ENCODE peak calls at places on chromosomes 3 and 15, in four cellular contexts. S is HepG2, L is GM12878, H is K562. Y is an unnamed sample.
A peak's percentile ranks its signal among the peaks of the same experiment; 100 is the strongest.

GRCh38 chr15:54582863-54583643 is 604.8 kb downstream of the UNC13C start:
- DNase-seq in H (no peak), L (peak; percentile 74), S (no peak), Y (no peak)

GRCh38 chr3:171116802-171117395 is 90.4 kb upstream of the SLC2A2 start:
- DNase-seq in L (no peak), H (no peak), S (no peak), Y (peak; percentile 28)

GRCh38 chr15:74835312-74835823 is 7.6 kb downstream of the ULK3 start:
- DNase-seq in H (peak; percentile 84), L (no peak), S (peak; percentile 70), Y (peak; percentile 96)

GRCh38 chr3:58487140-58487886 is 4.6 kb upstream of the KCTD6 start:
- DNase-seq in H (peak; percentile 44), S (no peak), L (no peak), Y (no peak)

GRCh38 chr15:39211108-39211979 is 369.5 kb upstream of the THBS1 start:
- DNase-seq in L (no peak), H (no peak), S (peak; percentile 86), Y (no peak)

GRCh38 chr3:126424039-126424717 is 29.5 kb downstream of the CFAP100 start:
- DNase-seq in H (no peak), L (no peak), S (no peak), Y (no peak)

GRCh38 chr15:79953951-79954444 is 17.0 kb downstream of the BCL2A1 start:
- DNase-seq in S (no peak), H (no peak), L (no peak), Y (no peak)

GRCh38 chr3:149004622-149005021 is 13.3 kb downstream of the GYG1 start:
- DNase-seq in L (no peak), S (no peak), H (no peak), Y (no peak)

GRCh38 chr15:41417418-41417811 is 520 bp downstream of the RTF1 start:
- DNase-seq in L (no peak), H (peak; percentile 77), S (no peak), Y (peak; percentile 64)

GRCh38 chr3:150737874-150738679 is 24.9 kb downstream of the SIAH2 start:
- DNase-seq in H (peak; percentile 88), S (peak; percentile 96), L (peak; percentile 57), Y (peak; percentile 22)

GRCh38 chr3:153162513-153163348 is 705 bp downstream of the RAP2B start:
- DNase-seq in H (no peak), S (no peak), L (no peak), Y (peak; percentile 56)
- TF ChIP-seq POLR2AphosphoS5 in H (no peak), S (no peak), L (no peak), Y (no peak)

GRCh38 chr3:49164983-49165720 is 979 bp downstream of the CCDC71 start:
- DNase-seq in S (no peak), L (no peak), H (no peak), Y (peak; percentile 36)
- H2AFZ ChIP-seq in S (no peak overlapping the region), L (no peak overlapping the region), H (no peak overlapping the region), Y (peak overlapping the region; percentile 10)

GRCh38 chr15:92661961-92662360 is 6.4 kb upstream of the FAM174B start:
- DNase-seq in S (no peak), H (no peak), L (no peak), Y (no peak)

GRCh38 chr15:92662797-92663196 is 7.2 kb upstream of the FAM174B start:
- DNase-seq in H (no peak), L (no peak), S (no peak), Y (no peak)

GRCh38 chr15:92663250-92663951 is 7.8 kb upstream of the FAM174B start:
- DNase-seq in L (peak; percentile 85), H (no peak), S (no peak), Y (no peak)

GRCh38 chr15:92665100-92665555 is 9.6 kb upstream of the FAM174B start:
- DNase-seq in H (no peak), L (peak; percentile 53), S (no peak), Y (no peak)

GRCh38 chr15:92664178-92664900 is 8.8 kb upstream of the FAM174B start:
- DNase-seq in L (no peak), H (no peak), S (no peak), Y (no peak)
- TF ChIP-seq JUNB in L (no peak), H (no peak), S (no peak), Y (no peak)

GRCh38 chr15:78048410-78048946 is 29.0 kb downstream of the TBC1D2B start:
- DNase-seq in S (no peak), L (no peak), H (no peak), Y (no peak)

GRCh38 chr15:78050851-78051250 is 26.7 kb downstream of the TBC1D2B start:
- DNase-seq in S (no peak), L (no peak), H (no peak), Y (no peak)

GRCh38 chr15:78051622-78052405 is 25.7 kb downstream of the TBC1D2B start:
- DNase-seq in L (no peak), H (no peak), S (no peak), Y (no peak)

GRCh38 chr15:78050441-78050809 is 27.1 kb downstream of the TBC1D2B start:
- DNase-seq in S (no peak), H (no peak), L (no peak), Y (no peak)

GRCh38 chr15:78049691-78050440 is 27.6 kb downstream of the TBC1D2B start:
- DNase-seq in L (peak; percentile 68), H (no peak), S (no peak), Y (no peak)
- TF ChIP-seq POLR2AphosphoS5 in L (peak; percentile 64), H (no peak), S (no peak), Y (no peak)